ENCODE peak calls at places on chromosomes 2 and 18, in nine cellular contexts. P, S, R, Z, H, I, K, X and Y are unnamed samples.

GRCh38 chr2:37317746-37318145 is 6.9 kb downstream of the PRKD3 start:
- DNase-seq in S (no peak), P (no peak), H (no peak), I (no peak), K (no peak), R (no peak), Z (no peak), X (no peak), Y (no peak)

GRCh38 chr2:186780701-186781316 is 68.2 kb downstream of the ZSWIM2 start:
- DNase-seq in R (peak), K (no peak), Z (peak), S (peak), X (no peak), I (no peak), P (peak), H (no peak), Y (no peak)

GRCh38 chr2:159875083-159875482 is 77.1 kb upstream of the CD302 start:
- DNase-seq in I (no peak), P (no peak), R (no peak), K (no peak), S (no peak), X (no peak), Z (no peak), H (no peak), Y (no peak)

GRCh38 chr18:10416020-10416419 is 38.4 kb upstream of the APCDD1 start:
- DNase-seq in I (no peak), R (no peak), S (no peak), Z (no peak), K (no peak), X (no peak), H (no peak), P (no peak), Y (no peak)

GRCh38 chr2:102057502-102058292 is 65.9 kb downstream of the IL1R2 start:
- DNase-seq in S (no peak), X (no peak), Z (peak), K (peak), P (no peak), I (no peak), H (no peak), R (no peak), Y (no peak)

GRCh38 chr2:183665976-183666375 is 541.7 kb downstream of the NUP35 start:
- DNase-seq in Z (no peak), K (no peak), S (no peak), P (no peak), H (no peak), R (peak), X (no peak), I (no peak), Y (no peak)

GRCh38 chr2:216866515-216867095 is 6.7 kb upstream of the TNP1 start:
- DNase-seq in K (no peak), Z (no peak), R (no peak), S (no peak), H (no peak), X (no peak), P (no peak), I (no peak), Y (no peak)

GRCh38 chr2:224946911-224947310 is 95.4 kb downstream of the DOCK10 start:
- DNase-seq in K (no peak), Z (peak), X (no peak), I (no peak), R (peak), H (no peak), S (peak), P (no peak), Y (no peak)

GRCh38 chr2:150532883-150533282 is 45.4 kb upstream of the RND3 start:
- DNase-seq in S (no peak), Z (no peak), H (no peak), I (no peak), R (no peak), X (no peak), K (no peak), P (no peak), Y (no peak)

GRCh38 chr2:147141930-147142329 is 702.9 kb upstream of the ACVR2A start:
- DNase-seq in I (no peak), H (no peak), R (no peak), P (no peak), X (no peak), S (no peak), Z (no peak), K (no peak), Y (no peak)
- TF ChIP-seq CTCF in I (no peak), H (no peak), R (no peak), P (peak), X (no peak), S (no peak), Z (no peak), K (no peak), Y (peak)

DNA sequence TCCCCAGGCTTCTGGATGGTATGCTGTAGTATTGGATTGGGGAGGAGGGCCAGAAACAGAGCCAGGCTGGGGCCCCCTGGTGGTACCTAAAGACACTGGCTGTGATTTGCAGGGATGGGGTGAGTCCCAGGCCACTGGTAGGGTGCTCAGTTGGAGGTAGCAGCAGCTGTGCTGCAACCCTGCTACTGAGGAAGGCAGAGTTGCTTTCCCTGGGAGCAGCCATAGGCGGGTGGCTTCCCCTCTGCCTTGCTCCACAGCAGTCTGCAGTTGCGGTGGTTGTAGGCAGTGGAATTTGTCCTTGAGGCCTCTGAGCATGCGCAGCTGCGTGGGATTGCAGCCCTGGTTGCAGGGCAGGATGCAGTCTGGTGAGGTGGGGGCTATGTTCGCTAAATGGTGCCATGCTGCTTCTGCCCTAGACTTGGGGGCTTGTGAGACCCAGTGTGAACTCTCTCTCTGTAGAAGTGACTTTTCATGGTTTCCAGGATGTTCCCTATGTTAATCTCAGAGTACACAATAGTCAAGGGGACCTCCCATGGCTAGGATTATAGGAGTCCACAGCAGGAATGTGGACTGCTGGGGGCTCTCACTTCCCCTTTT is 443.5 kb downstream of the XIRP2 start:
- DNase-seq in P (peak), S (no peak), Z (peak), X (no peak), I (no peak), K (no peak), H (no peak), R (peak), Y (peak)
- TF ChIP-seq CTCF in P (peak), S (peak), Z (peak), X (no peak), I (no peak), K (no peak), H (peak), R (peak), Y (peak)

DNA sequence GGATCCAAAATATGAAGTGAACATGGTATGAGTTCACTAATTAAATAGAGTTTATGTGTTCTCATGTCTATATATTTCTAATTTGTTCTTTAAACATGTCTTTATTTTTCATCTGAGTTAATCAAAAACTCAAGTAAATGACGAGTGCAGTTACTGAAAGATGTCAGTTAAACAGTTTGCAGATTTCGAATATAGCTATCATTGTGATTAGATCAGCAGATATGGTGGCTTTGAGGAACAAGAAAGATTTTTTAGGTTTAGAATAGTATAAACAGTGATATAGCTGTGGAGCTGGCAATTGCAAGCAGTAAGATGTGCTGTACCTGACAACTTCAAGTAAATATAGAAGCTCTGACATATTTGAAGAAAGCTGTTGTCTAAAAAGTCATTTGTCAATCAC is 49.7 kb downstream of the TANK start:
- DNase-seq in H (no peak), X (no peak), I (no peak), Z (no peak), R (no peak), P (no peak), K (no peak), S (no peak), Y (no peak)
- TF ChIP-seq CTCF in H (no peak), X (no peak), I (no peak), Z (no peak), R (no peak), P (no peak), K (no peak), S (no peak), Y (no peak)

GRCh38 chr2:221572180-221572820 is at the start of gene EPHA4:
- DNase-seq in H (no peak), P (peak), Z (peak), R (peak), X (peak), I (peak), K (peak), S (peak), Y (peak)
- TF ChIP-seq CTCF in H (peak), P (no peak), Z (peak), R (peak), X (no peak), I (no peak), K (peak), S (no peak), Y (no peak)

GRCh38 chr2:177692042-177692823 is 299.7 kb downstream of the AGPS start:
- DNase-seq in R (no peak), X (no peak), K (no peak), S (no peak), P (no peak), Z (no peak), H (no peak), I (no peak), Y (no peak)

GRCh38 chr2:177694348-177694747 is 301.8 kb downstream of the AGPS start:
- DNase-seq in X (no peak), I (no peak), H (no peak), Z (no peak), R (no peak), S (no peak), K (no peak), P (no peak), Y (no peak)

GRCh38 chr2:177691177-177691576 is 298.6 kb downstream of the AGPS start:
- DNase-seq in R (no peak), I (no peak), K (no peak), P (no peak), S (no peak), H (no peak), X (no peak), Z (no peak), Y (no peak)

GRCh38 chr2:177693658-177694334 is 301.2 kb downstream of the AGPS start:
- DNase-seq in R (no peak), K (peak), P (no peak), Z (no peak), X (no peak), I (no peak), H (no peak), S (no peak), Y (no peak)

DNA sequence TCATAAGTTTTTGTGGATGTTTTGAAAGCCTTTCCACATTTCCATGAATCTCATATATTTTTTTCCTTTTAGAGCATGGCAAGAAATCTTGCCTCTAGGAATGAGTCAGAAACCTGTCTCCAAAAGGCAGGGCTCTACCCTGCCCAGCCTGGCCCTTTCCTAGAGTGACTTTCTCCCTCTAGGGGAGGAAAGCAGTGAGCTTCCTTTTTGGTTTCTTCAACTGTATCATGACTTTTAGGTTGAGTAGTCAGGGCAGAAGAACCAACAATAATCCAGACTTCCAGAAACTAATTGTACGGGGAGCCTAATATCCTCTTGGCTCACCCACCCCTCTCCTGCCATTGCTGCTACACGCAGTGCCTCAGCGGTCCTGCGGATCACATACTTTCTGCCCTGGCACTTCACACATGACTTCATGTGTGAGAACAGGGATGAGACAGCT is 300.3 kb downstream of the AGPS start:
- DNase-seq in Z (no peak), I (no peak), S (no peak), R (no peak), X (no peak), H (no peak), K (peak), P (no peak), Y (no peak)
- TF ChIP-seq CTCF in Z (no peak), I (no peak), S (no peak), R (peak), X (no peak), H (no peak), K (no peak), P (peak), Y (no peak)

GRCh38 chr2:129757366-129757914 is 222.0 kb upstream of the RAB6C start:
- DNase-seq in I (no peak), R (no peak), S (no peak), K (no peak), X (no peak), P (peak), Z (no peak), H (no peak), Y (no peak)

GRCh38 chr2:129760669-129761068 is 218.8 kb upstream of the RAB6C start:
- DNase-seq in K (no peak), P (no peak), H (no peak), X (no peak), R (no peak), I (peak), Z (no peak), S (no peak), Y (no peak)

GRCh38 chr2:129757915-129758421 is 221.5 kb upstream of the RAB6C start:
- DNase-seq in H (no peak), K (no peak), X (no peak), Z (no peak), S (no peak), I (no peak), P (peak), R (no peak), Y (no peak)

GRCh38 chr2:129759186-129760010 is 220.1 kb upstream of the RAB6C start:
- DNase-seq in P (no peak), R (no peak), X (no peak), S (no peak), K (no peak), I (no peak), H (no peak), Z (no peak), Y (no peak)

DNA sequence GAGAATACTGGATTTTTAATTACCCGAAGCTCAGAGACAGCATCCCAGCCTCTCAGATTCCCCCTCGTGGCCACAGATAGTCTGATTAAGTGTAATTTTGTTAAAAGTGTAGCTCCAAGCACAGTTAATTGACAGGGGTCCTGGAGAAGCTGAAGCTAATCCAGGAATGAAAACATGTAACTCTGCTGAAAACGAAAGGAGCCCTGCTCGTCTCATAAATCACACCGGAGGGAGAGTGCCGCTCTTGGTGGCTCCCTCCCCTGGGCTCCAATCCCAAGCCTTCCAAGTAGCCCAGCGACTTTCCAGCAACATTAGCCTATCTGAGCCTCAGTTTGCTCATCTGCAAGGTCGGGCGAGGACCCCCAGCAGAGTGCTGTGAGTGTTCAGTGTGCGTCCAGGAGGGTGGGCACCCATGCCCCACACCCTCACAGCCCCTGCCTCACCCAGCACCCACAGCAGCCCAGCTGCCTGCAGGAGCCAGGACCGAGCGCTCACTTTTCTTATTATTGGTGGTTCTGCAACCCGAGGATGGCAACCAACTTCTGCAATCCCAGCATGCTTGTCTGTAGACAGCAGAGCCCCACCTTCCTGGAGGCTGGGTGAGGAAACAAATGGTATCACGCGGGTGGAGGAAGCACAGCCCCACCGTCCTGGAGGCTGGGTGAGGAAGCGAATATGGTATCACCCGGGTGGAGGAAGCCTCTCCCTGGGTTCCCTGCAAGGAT is 220.8 kb upstream of the RAB6C start:
- DNase-seq in R (no peak), H (no peak), Z (peak), K (no peak), I (no peak), P (peak), S (no peak), X (no peak), Y (no peak)
- TF ChIP-seq CTCF in R (peak), H (no peak), Z (no peak), K (no peak), I (no peak), P (no peak), S (no peak), X (no peak), Y (peak)